ENCODE peak calls at places on chromosomes 2 and 18, in four cellular contexts. One of them, this sample, is unnamed.

GRCh38 chr2:46679761-46680160 is 200.4 kb downstream of the TMEM247 start:
- DNase-seq in adrenal gland: no peak
- DNase-seq in heart right ventricle: no peak
- DNase-seq in HEK293T: no peak
- DNase-seq in this sample: no peak

GRCh38 chr2:10083692-10084566 is 3.7 kb upstream of the CYS1 start:
- DNase-seq in adrenal gland: no peak
- DNase-seq in heart right ventricle: no peak
- DNase-seq in HEK293T: no peak
- DNase-seq in this sample: no peak

GRCh38 chr2:118830886-118831285 is 16.6 kb downstream of the EN1 start:
- DNase-seq in adrenal gland: no peak
- DNase-seq in heart right ventricle: no peak
- DNase-seq in HEK293T: no peak
- DNase-seq in this sample: no peak

GRCh38 chr2:65076345-65076710 is 20.1 kb downstream of the CEP68 start:
- DNase-seq in adrenal gland: no peak
- DNase-seq in heart right ventricle: no peak
- DNase-seq in HEK293T: no peak
- DNase-seq in this sample: no peak

GRCh38 chr18:26894006-26894405 is 28.5 kb upstream of the AQP4 start:
- DNase-seq in adrenal gland: no peak
- DNase-seq in heart right ventricle: no peak
- DNase-seq in HEK293T: no peak
- DNase-seq in this sample: no peak

GRCh38 chr2:159356053-159356554 is 69.6 kb upstream of the WDSUB1 start:
- DNase-seq in adrenal gland: no peak
- DNase-seq in heart right ventricle: no peak
- DNase-seq in HEK293T: no peak
- DNase-seq in this sample: no peak

GRCh38 chr2:77807531-77808215 is 285.5 kb upstream of the LRRTM4 start:
- DNase-seq in adrenal gland: no peak
- DNase-seq in heart right ventricle: no peak
- DNase-seq in HEK293T: no peak
- DNase-seq in this sample: no peak

GRCh38 chr2:27408601-27409320 is 630 bp downstream of the PPM1G start:
- DNase-seq in adrenal gland: peak
- DNase-seq in heart right ventricle: peak
- DNase-seq in HEK293T: peak
- DNase-seq in this sample: no peak

This sample was measured in prostate gland.